ENCODE peak calls at places on chromosomes 4 and X, in six cellular contexts. T, W, G, U, Y and H are unnamed samples.

GRCh38 chrX:25006586-25007058 is 9.1 kb downstream of the ARX start:
- DNase-seq in U (no peak), Y (no peak), W (no peak), G (no peak), T (no peak), H (no peak)

GRCh38 chrX:23773601-23774175 is 9.3 kb upstream of the SAT1 start:
- DNase-seq in Y (no peak), G (no peak), U (no peak), T (no peak), W (no peak), H (no peak)

GRCh38 chrX:22135171-22135711 is 103.1 kb downstream of the PHEX start:
- DNase-seq in T (no peak), Y (no peak), W (peak), U (peak), G (no peak), H (no peak)

GRCh38 chrX:72078411-72078810 is 53.3 kb downstream of the RTL5 start:
- DNase-seq in U (no peak), W (no peak), G (no peak), Y (no peak), T (no peak), H (no peak)

GRCh38 chrX:16429391-16429790 is 220.6 kb upstream of the S100G start:
- DNase-seq in U (no peak), W (no peak), G (no peak), Y (no peak), T (no peak), H (no peak)

GRCh38 chr4:93416337-93417102 is 412.0 kb upstream of the ATOH1 start:
- DNase-seq in W (no peak), U (no peak), G (no peak), Y (no peak), T (no peak), H (no peak)

GRCh38 chr4:168440442-168441264 is 39.6 kb downstream of the DDX60L start:
- DNase-seq in G (no peak), T (no peak), Y (peak), W (peak), U (no peak), H (no peak)

GRCh38 chr4:169311643-169312365 is 41.0 kb upstream of the SH3RF1 start:
- DNase-seq in T (no peak), U (peak), Y (no peak), G (peak), W (peak), H (no peak)

GRCh38 chrX:28756647-28757046 is 169.4 kb downstream of the IL1RAPL1 start:
- DNase-seq in G (no peak), W (peak), U (no peak), T (no peak), Y (no peak), H (no peak)

GRCh38 chrX:56813318-56813837 is 84.3 kb downstream of the NBDY start:
- DNase-seq in G (no peak), W (peak), U (peak), Y (peak), T (no peak), H (peak)

GRCh38 chr4:95524184-95524583 is 24.6 kb downstream of the UNC5C start:
- DNase-seq in G (no peak), T (no peak), Y (no peak), U (no peak), W (no peak), H (no peak)
- H3K4me3 ChIP-seq in G (no peak), T (no peak), Y (no peak), U (no peak), W (no peak), H (no peak)

GRCh38 chrX:872090-872489 is 241.5 kb downstream of the SHOX start:
- DNase-seq in G (no peak), W (no peak), T (no peak), U (no peak), Y (no peak), H (no peak)
- H3K4me3 ChIP-seq in G (no peak), W (no peak), T (no peak), U (no peak), Y (no peak), H (no peak)

DNA sequence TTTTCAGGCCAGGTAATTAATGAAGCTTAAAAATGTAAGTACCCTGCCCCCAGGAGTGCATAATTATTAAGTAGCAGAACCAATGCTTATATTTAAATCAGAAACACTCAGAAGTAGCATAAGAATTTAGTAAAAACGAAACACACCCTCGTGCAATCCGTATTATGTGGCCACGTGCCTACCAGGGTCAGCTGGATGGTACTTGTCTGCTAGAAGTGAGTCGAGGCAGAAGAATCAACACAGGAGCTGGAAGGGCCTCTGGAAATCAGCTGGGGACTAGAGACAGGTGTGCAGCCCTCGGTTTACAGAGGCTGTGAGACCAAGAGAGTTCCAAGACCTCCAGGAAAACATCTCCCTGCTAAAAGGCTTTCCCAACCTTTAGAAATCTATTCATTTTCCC is 559 bp upstream of the FAM47E start:
- DNase-seq in G (no peak), U (peak), W (no peak), Y (no peak), T (no peak), H (no peak)
- H3K4me3 ChIP-seq in G (peak), U (peak), W (peak), Y (peak), T (peak), H (peak)

GRCh38 chr4:153205757-153206156 is 1.5 kb downstream of the TRIM2 start:
- DNase-seq in G (no peak), W (peak), Y (no peak), T (no peak), U (peak), H (no peak)

GRCh38 chr4:153204247-153205027 is at the start of gene TRIM2:
- DNase-seq in G (peak), U (peak), T (peak), Y (no peak), W (peak), H (peak)

GRCh38 chr4:153206534-153206933 is 2.3 kb downstream of the TRIM2 start:
- DNase-seq in G (no peak), Y (no peak), W (no peak), T (no peak), U (no peak), H (no peak)

GRCh38 chr4:153207027-153207426 is 2.8 kb downstream of the TRIM2 start:
- DNase-seq in U (no peak), Y (no peak), W (no peak), G (no peak), T (no peak), H (no peak)

DNA sequence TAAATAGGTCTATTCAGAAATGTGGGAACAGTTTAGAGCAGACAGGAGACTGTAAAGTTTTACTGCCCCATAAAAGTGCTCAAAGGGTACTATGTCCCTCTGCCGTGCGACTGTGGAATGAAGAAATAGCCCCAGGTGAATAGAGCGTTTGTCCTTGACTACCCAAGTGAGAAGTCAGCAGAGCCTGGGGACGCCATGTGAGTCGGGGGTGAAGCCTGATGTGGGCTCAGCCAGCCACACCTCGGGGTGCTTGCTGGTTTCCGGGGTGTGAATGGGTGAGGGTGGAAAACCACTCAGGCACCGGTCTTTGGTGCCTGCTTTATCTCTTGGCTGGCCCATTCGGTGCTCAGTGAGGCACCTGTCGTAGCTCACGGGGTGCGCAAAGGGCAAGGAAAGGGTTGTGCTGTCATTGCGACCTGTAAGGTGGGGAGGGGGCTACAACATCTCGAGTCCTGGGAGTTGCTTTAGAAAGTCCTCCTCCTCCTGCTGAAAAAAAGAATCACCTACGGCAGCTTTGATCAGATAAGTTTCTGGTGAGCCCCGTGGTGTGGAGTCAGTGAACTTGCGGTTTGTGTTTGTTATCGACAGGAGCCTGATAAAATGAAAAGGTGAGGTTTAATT is 895 bp downstream of the TRIM2 start:
- DNase-seq in Y (no peak), T (no peak), G (no peak), U (peak), W (no peak), H (no peak)
- H3K4me3 ChIP-seq in Y (no peak), T (peak), G (no peak), U (peak), W (peak), H (no peak)

DNA sequence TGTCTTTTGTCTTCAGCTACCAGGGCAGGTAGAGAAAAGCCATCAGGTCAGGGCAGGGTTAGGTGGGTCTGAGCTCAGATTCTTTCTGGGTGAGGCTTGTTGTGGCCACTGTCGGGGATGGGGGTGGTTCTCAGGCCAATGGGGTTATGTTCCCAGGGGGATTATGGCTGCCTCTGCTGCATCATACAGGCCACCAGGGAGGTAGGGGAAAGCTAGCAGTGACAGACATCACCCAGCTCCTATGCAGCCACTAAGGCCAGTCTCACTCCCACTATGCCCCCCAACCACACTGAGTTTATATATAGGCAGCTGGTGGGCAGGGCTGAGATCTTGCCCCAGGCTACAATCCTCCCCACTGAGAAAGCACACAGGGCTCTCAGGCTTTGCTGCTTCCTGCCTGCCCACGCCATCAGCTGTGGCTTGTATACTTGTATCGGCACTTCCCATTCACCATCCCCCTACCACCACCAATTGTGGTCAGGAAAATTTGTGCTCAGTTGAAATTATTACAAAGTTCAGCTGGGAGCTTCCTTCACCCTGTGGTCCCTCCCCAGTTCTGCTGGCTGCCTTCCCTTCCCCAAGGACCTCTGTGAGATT is 72.6 kb upstream of the PTPN13 start:
- DNase-seq in W (no peak), U (no peak), T (no peak), G (no peak), Y (no peak), H (no peak)
- H3K4me3 ChIP-seq in W (no peak), U (no peak), T (no peak), G (no peak), Y (no peak), H (no peak)

DNA sequence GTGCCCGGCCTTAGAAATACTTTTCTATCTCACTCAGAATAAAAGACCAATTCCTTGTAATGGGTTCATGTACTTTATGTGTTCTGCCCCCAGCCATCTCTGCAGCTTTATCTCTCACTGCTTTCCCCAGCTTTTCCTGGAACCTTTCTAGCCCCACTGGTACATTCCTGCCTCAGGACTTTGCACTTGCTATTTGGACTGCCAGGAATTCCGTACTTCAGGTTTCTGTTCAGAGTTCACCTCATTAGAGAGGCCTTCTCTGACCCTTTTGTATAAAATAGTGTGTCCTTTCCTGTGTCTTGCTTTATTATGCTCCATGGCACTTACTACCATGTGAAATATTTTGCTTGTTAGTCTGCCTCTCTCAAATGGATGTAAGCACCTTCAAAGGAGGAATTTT is 112.5 kb downstream of the PDLIM5 start:
- DNase-seq in W (no peak), U (no peak), T (no peak), G (no peak), Y (no peak), H (no peak)
- H3K4me3 ChIP-seq in W (no peak), U (no peak), T (no peak), G (no peak), Y (no peak), H (no peak)

GRCh38 chr4:9782136-9782436 is 652 bp downstream of the DRD5 start:
- DNase-seq in Y (no peak), U (no peak), T (no peak), G (no peak), W (no peak), H (no peak)
- H3K4me3 ChIP-seq in Y (no peak), U (no peak), T (no peak), G (no peak), W (no peak), H (no peak)

DNA sequence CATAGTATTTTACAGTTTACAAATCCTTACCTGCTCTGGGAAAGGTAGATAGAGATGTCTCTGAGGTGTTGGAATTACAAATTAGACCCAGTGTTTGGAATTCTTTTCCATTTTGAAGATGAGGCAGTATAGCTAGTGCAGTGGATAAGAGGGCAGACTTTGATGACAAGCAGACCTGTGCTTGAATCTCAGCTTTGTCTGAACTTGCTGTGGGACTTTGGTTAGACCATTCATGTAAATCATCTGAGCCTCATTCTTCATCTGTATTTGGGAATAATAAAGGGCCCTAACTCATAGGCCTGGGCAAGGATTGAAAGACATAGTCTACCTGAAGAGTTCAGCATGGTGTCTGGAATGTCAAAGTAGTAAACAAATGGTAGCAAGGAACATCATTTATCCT is 77.2 kb upstream of the BOD1L1 start:
- DNase-seq in W (no peak), U (no peak), T (no peak), G (no peak), Y (no peak), H (no peak)
- H3K4me3 ChIP-seq in W (no peak), U (no peak), T (no peak), G (no peak), Y (no peak), H (no peak)